ENCODE peak calls at places on chromosomes 11 and 22, in six cellular contexts. O is OCI-LY7; S is heart right ventricle; W is left lung; R is lung; Y is CD8-positive, alpha-beta T cell. C is an unnamed sample. For H3K4me1, the result is how much of the 10 kb centered on the place peaks cover.

GRCh38 chr11:64763804-64764611 is 4.2 kb upstream of the PYGM start:
- DNase-seq in S (no peak), Y (peak), O (no peak), W (peak), R (no peak), C (no peak)

GRCh38 chr11:86360775-86361395 is 13.8 kb upstream of the CCDC81 start:
- DNase-seq in O (no peak), S (no peak), W (no peak), Y (no peak), R (no peak), C (no peak)

GRCh38 chr22:44217346-44217745 is 36.6 kb downstream of the PARVG start:
- DNase-seq in S (no peak), Y (no peak), W (no peak), R (peak), O (no peak), C (peak)

GRCh38 chr11:64542172-64543125 is 48.6 kb upstream of the SLC22A12 start:
- DNase-seq in O (no peak), Y (no peak), W (no peak), S (no peak), R (no peak), C (no peak)

GRCh38 chr11:73087730-73088129 is 54.4 kb downstream of the FCHSD2 start:
- DNase-seq in W (no peak), R (peak), S (no peak), Y (no peak), O (no peak), C (no peak)

GRCh38 chr22:46049726-46050450 is 72.9 kb upstream of the WNT7B start:
- DNase-seq in Y (no peak), R (no peak), O (no peak), W (peak), S (no peak), C (no peak)

GRCh38 chr11:3164138-3164539 is 971 bp downstream of the OSBPL5 start:
- DNase-seq in Y (no peak), R (no peak), S (peak), W (peak), O (no peak), C (no peak)

GRCh38 chr11:31499576-31500178 is 9.7 kb downstream of the IMMP1L start:
- DNase-seq in S (no peak), R (no peak), O (no peak), W (no peak), Y (no peak), C (no peak)

GRCh38 chr11:24389575-24389974 is 107.3 kb upstream of the LUZP2 start:
- DNase-seq in W (no peak), R (no peak), Y (no peak), O (no peak), S (no peak), C (no peak)

GRCh38 chr22:46583571-46583970 is 36.6 kb upstream of the GRAMD4 start:
- DNase-seq in S (no peak), R (no peak), Y (no peak), O (no peak), W (no peak), C (no peak)

GRCh38 chr11:75499423-75500305 is 26.1 kb downstream of the GDPD5 start:
- DNase-seq in S (no peak), O (no peak), W (no peak), R (peak), Y (no peak), C (no peak)

GRCh38 chr11:67274768-67275605 is 8.7 kb downstream of the GRK2 start:
- DNase-seq in R (no peak), W (peak), Y (no peak), O (no peak), S (peak), C (no peak)

GRCh38 chr11:63212742-63213141 is 30.7 kb downstream of the SLC22A25 start:
- DNase-seq in O (peak), R (no peak), W (no peak), Y (no peak), S (no peak), C (no peak)

GRCh38 chr11:107293677-107294344 is 163.8 kb downstream of the CWF19L2 start:
- DNase-seq in S (no peak), R (no peak), W (no peak), Y (no peak), O (no peak), C (no peak)

GRCh38 chr22:48299124-48299523 is 1528.5 kb downstream of the BRD1 start:
- DNase-seq in S (no peak), O (no peak), W (no peak), Y (no peak), R (peak), C (no peak)

GRCh38 chr22:36761553-36762240 is 14.2 kb downstream of the IFT27 start:
- DNase-seq in W (peak), Y (no peak), R (no peak), S (no peak), O (no peak), C (no peak)

GRCh38 chr22:31346733-31347250 is 646 bp upstream of the PATZ1 start:
- DNase-seq in Y (peak), W (peak), O (no peak), S (peak), R (peak), C (no peak)

GRCh38 chr22:50621491-50621880 is 6.5 kb downstream of the ARSA start:
- DNase-seq in R (no peak), Y (peak), W (no peak), S (no peak), O (peak), C (no peak)

GRCh38 chr11:58905141-58905715 is 34.1 kb upstream of the GLYATL1 start:
- DNase-seq in Y (no peak), O (no peak), W (no peak), R (no peak), S (peak), C (peak)

GRCh38 chr22:45644714-45645113 is 26.9 kb upstream of the ATXN10 start:
- DNase-seq in Y (no peak), W (no peak), O (no peak), R (no peak), S (no peak), C (no peak)

GRCh38 chr11:111696556-111696955 is 69.6 kb downstream of the PPP2R1B start:
- DNase-seq in R (no peak), W (no peak), Y (no peak), O (no peak), S (no peak), C (no peak)

GRCh38 chr22:37442537-37442936 is 15.3 kb upstream of the ELFN2 start:
- DNase-seq in Y (no peak), O (peak), R (no peak), S (no peak), W (no peak), C (no peak)

GRCh38 chr11:17598700-17599459 is 51.8 kb downstream of the OTOG start:
- DNase-seq in O (peak), R (peak), S (peak), Y (peak), W (peak), C (peak)

GRCh38 chr11:76169473-76169881 is 36.8 kb downstream of the WNT11 start:
- DNase-seq in R (no peak), S (no peak), W (no peak), Y (no peak), O (no peak), C (no peak)

GRCh38 chr22:37020192-37020479 is 594 bp downstream of the MPST start:
- DNase-seq in O (peak), W (no peak), S (no peak), R (no peak), Y (no peak), C (no peak)

GRCh38 chr11:117171648-117172051 is 6.9 kb upstream of the SIDT2 start:
- DNase-seq in R (no peak), S (no peak), Y (no peak), W (no peak), O (no peak), C (no peak)

GRCh38 chr11:120179071-120179672 is 31.7 kb upstream of the OAF start:
- DNase-seq in O (no peak), Y (no peak), S (no peak), W (no peak), R (peak), C (peak)

GRCh38 chr11:112652786-112653390 is 308.3 kb upstream of the NCAM1 start:
- DNase-seq in Y (no peak), S (no peak), W (no peak), O (no peak), R (no peak), C (peak)

GRCh38 chr11:106493751-106494150 is 416.3 kb downstream of the AASDHPPT start:
- DNase-seq in O (no peak), Y (no peak), W (no peak), S (no peak), R (no peak), C (no peak)

GRCh38 chr11:84524422-84525051 is 1102.6 kb downstream of the DLG2 start:
- DNase-seq in O (peak), Y (no peak), W (no peak), R (no peak), S (no peak), C (no peak)

GRCh38 chr11:34850339-34850738 is 65.8 kb downstream of the APIP start:
- DNase-seq in R (no peak), Y (no peak), S (no peak), O (no peak), W (no peak), C (peak)

DNA sequence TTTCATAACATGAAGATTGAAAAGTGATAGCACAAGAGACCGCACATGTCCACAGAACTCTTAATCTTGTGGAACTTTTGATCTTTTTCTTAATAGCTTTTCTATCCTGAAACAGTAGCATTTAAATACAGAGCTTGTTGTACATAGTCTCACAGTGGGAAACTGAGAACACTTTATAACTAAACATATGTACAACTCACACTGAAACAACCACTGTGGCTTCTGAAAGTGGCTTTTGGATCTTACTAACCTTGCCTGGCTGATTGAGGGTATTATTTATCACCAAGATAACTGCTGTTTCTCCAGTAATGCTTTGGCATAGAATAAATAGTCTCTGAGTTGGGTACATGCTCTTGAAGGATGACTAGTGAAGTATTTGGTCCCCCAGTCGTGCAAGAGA is 10.2 kb downstream of the BARX2 start:
- DNase-seq in S (no peak), Y (no peak), W (no peak), O (no peak), R (no peak), C (no peak)
- H3K4me3 ChIP-seq in S (no peak), Y (no peak), W (no peak), O (no peak), R (no peak), C (no peak)

GRCh38 chr11:315051-315481 is 1.2 kb downstream of the IFITM1 start:
- DNase-seq in S (no peak), W (no peak), R (no peak), Y (no peak), O (no peak), C (no peak)
- H3K4me1 ChIP-seq in S (half or more), W (half or more), R (under half), Y (under half), O (under half), C (under half)

GRCh38 chr11:132942611-132943324 is 589.5 kb downstream of the OPCML start:
- DNase-seq in R (no peak), S (no peak), O (no peak), Y (no peak), W (no peak), C (peak)
- H3K4me3 ChIP-seq in R (no peak), S (peak), O (no peak), Y (no peak), W (no peak), C (peak)

DNA sequence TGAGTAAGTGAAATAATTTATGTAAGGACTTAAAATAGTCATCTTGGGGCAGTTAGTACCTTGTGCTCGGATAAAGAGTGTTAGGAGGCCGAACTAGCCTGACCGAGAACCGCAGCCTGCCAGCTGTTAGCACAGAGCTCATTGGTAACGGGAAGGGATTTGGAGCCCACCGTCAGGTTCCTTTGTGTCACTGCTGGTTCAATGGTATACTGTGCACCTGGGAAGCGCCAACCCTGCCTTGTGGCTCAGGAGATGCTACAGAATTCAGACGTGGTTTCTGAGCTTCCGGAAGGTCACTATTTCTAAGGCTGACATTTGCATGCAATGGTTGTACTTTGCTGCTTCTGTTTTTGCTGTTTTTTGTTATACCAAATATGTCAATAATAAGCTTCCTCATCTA is 403.5 kb downstream of the CADM1 start:
- DNase-seq in Y (no peak), W (no peak), S (no peak), R (no peak), O (no peak), C (no peak)
- H3K4me1 ChIP-seq in Y (under half), W (under half), S (under half), R (under half), O (under half), C (under half)

GRCh38 chr11:126387856-126388255 is 32.4 kb downstream of the ST3GAL4 start:
- DNase-seq in O (no peak), Y (no peak), R (no peak), W (no peak), S (no peak), C (no peak)
- H3K4me3 ChIP-seq in O (no peak), Y (no peak), R (no peak), W (no peak), S (no peak), C (no peak)

DNA sequence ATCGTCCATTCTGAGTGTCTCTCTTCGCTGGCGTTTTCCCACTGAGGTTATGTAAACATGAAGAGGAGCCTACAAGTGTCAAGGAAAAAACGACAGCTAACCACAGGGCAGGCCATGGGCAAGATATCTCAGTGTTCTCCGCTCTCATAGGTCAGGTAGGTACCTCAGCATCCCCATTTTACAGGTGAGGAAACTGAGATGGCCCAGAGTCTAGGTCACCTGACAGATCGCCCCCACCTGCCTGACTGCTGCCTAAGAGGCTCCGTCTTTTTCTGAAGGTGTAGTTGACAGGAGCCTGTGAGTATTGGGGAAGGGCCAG is 833 bp upstream of the NDUFA6 start:
- DNase-seq in R (no peak), W (no peak), S (no peak), Y (no peak), O (peak), C (no peak)
- H3K4me1 ChIP-seq in R (under half), W (under half), S (under half), Y (under half), O (under half), C (under half)

DNA sequence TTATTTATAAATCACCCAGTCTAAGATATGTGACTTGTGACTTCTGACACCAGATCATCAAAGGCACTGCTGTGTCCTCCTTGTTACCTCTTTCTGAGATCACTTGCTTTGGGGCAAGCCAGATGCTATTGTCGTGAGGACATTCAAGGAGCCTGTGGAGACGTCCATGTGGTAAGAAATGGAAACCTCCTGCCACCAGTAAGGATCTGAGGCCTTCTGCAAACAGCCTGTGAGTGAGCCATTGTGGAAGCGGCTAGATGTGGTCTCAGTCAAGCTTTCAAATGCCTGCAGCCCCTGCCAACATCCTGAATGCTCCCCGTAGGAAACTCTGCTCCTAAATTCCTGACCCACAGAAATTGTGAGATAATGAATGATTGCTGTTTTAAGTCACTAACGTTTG is 11.7 kb upstream of the RDX start:
- DNase-seq in S (no peak), O (no peak), R (no peak), W (no peak), Y (no peak), C (no peak)
- H3K4me3 ChIP-seq in S (no peak), O (no peak), R (no peak), W (no peak), Y (no peak), C (no peak)

GRCh38 chr11:20155683-20156279 is 4.5 kb downstream of the DBX1 start:
- DNase-seq in W (no peak), Y (no peak), R (no peak), S (no peak), O (no peak), C (no peak)

GRCh38 chr11:20156280-20156875 is 3.9 kb downstream of the DBX1 start:
- DNase-seq in W (no peak), O (no peak), Y (peak), R (no peak), S (no peak), C (no peak)

GRCh38 chr11:20158597-20159257 is 1.5 kb downstream of the DBX1 start:
- DNase-seq in R (peak), S (peak), W (peak), Y (no peak), O (no peak), C (no peak)

GRCh38 chr11:20156876-20157613 is 3.2 kb downstream of the DBX1 start:
- DNase-seq in Y (peak), R (no peak), W (no peak), O (no peak), S (no peak), C (no peak)

DNA sequence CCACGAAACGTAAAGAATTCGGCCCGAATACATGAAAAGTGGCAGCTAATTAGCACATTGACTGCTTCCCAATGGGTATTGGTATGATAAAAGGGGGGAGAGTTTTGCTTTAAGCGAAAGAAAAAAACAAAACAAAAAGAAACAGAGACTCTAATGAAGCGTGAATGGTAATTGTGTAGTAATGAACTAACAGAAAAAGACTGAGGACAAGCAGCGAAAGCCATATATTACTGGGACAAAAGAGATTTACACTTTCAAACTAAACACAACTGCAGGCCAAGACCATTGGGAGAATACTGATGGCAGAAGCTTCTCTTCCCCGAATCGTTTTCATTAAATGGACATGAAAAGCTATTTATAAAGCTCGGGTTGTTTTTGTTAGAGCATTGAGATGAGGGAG is 2.5 kb downstream of the DBX1 start:
- DNase-seq in O (no peak), Y (no peak), S (no peak), W (no peak), R (no peak), C (no peak)
- H3K4me1 ChIP-seq in O (under half), Y (under half), S (under half), W (under half), R (under half), C (under half)